ENCODE peak calls at places on chromosomes 11 and 22, in six cellular contexts. C is GM13976, Q is fibroblast of pulmonary artery, R is Panc1, W is Right ventricle myocardium superior, S is WTC11. Y is an unnamed sample.

GRCh38 chr11:120996973-120997372 is 26.9 kb upstream of the TBCEL start:
- DNase-seq in R (no peak), S (no peak), W (no peak), Q (no peak), C (no peak), Y (no peak)

GRCh38 chr22:28025866-28026575 is 107.0 kb upstream of the PITPNB start:
- DNase-seq in R (no peak), W (no peak), S (no peak), C (peak), Q (no peak), Y (no peak)

GRCh38 chr22:42452456-42452855 is 20.3 kb upstream of the NFAM1 start:
- DNase-seq in R (no peak), Q (no peak), C (no peak), S (no peak), W (no peak), Y (no peak)

GRCh38 chr11:33256808-33257159 is 397 bp upstream of the HIPK3 start:
- DNase-seq in R (no peak), S (no peak), C (no peak), W (no peak), Q (no peak), Y (no peak)

GRCh38 chr11:103880968-103881367 is 155.5 kb upstream of the DDI1 start:
- DNase-seq in C (no peak), W (no peak), R (no peak), Q (no peak), S (no peak), Y (no peak)

GRCh38 chr11:106763516-106763915 is 254.8 kb downstream of the GUCY1A2 start:
- DNase-seq in W (no peak), Q (no peak), C (no peak), S (no peak), R (no peak), Y (no peak)

GRCh38 chr11:67024410-67024809 is 1.5 kb downstream of the SYT12 start:
- DNase-seq in C (no peak), R (no peak), W (no peak), Q (no peak), S (no peak), Y (no peak)

GRCh38 chr22:50734343-50734771 is 3.6 kb upstream of the ACR start:
- DNase-seq in R (no peak), S (peak), Q (no peak), C (no peak), W (peak), Y (no peak)

GRCh38 chr11:79406376-79406775 is 34.5 kb downstream of the TENM4 start:
- DNase-seq in C (peak), S (no peak), W (no peak), R (no peak), Q (no peak), Y (no peak)

GRCh38 chr11:122843281-122844150 is 5.2 kb downstream of the CRTAM start:
- DNase-seq in R (no peak), Q (no peak), S (no peak), C (peak), W (no peak), Y (no peak)

GRCh38 chr11:100981196-100981824 is 148.3 kb downstream of the PGR start:
- DNase-seq in W (no peak), Q (no peak), S (no peak), C (no peak), R (no peak), Y (no peak)

GRCh38 chr11:1438967-1439330 is 47.6 kb downstream of the MOB2 start:
- DNase-seq in Q (no peak), R (no peak), C (no peak), W (no peak), S (no peak), Y (no peak)

GRCh38 chr22:42065408-42066132 is 5.0 kb downstream of the NAGA start:
- DNase-seq in R (no peak), C (no peak), W (peak), S (peak), Q (no peak), Y (no peak)

GRCh38 chr22:32079110-32080089 is 36.3 kb downstream of the SLC5A1 start:
- DNase-seq in S (no peak), R (no peak), C (no peak), Q (peak), W (no peak), Y (peak)

GRCh38 chr11:36594316-36594989 is at the start of gene IFTAP:
- DNase-seq in C (peak), R (peak), Q (peak), W (peak), S (peak), Y (peak)

GRCh38 chr11:33723238-33723881 is 12.9 kb downstream of the CD59 start:
- DNase-seq in W (no peak), R (no peak), S (no peak), Q (peak), C (no peak), Y (peak)

GRCh38 chr11:86460461-86461404 is 86.0 kb downstream of the CCDC81 start:
- DNase-seq in Q (peak), C (no peak), W (no peak), R (no peak), S (no peak), Y (no peak)